ENCODE peak calls at places on chromosomes 2 and 18, in four cellular contexts. Y, K, C and T are unnamed samples.

GRCh38 chr2:182229288-182229687 is 197.5 kb downstream of the PDE1A start:
- DNase-seq in Y (peak), K (no peak), C (no peak), T (no peak)

GRCh38 chr2:136117909-136118818 is at the start of gene CXCR4:
- DNase-seq in K (peak), Y (peak), C (no peak), T (no peak)

GRCh38 chr2:168814046-168814445 is 11.6 kb downstream of the NOSTRIN start:
- DNase-seq in K (no peak), Y (peak), C (no peak), T (no peak)

GRCh38 chr2:126902859-126903258 is 4.2 kb downstream of the TEX51 start:
- DNase-seq in Y (no peak), C (no peak), K (no peak), T (no peak)

GRCh38 chr2:20496069-20496468 is 49.2 kb downstream of the RHOB start:
- DNase-seq in Y (peak), C (peak), K (peak), T (no peak)

GRCh38 chr2:232372231-232373208 is 6.0 kb upstream of the ALPP start:
- DNase-seq in K (no peak), Y (peak), C (no peak), T (no peak)

GRCh38 chr2:190533175-190533967 is 1.2 kb downstream of the NEMP2 start:
- DNase-seq in C (no peak), Y (no peak), K (no peak), T (no peak)

GRCh38 chr2:199136681-199137080 is 321.1 kb downstream of the SATB2 start:
- DNase-seq in Y (peak), C (peak), K (no peak), T (no peak)

GRCh38 chr18:64710105-64710861 is 561.4 kb upstream of the LINC00305 start:
- DNase-seq in Y (no peak), K (no peak), C (no peak), T (no peak)

GRCh38 chr18:62388855-62389760 is 64.0 kb downstream of the TNFRSF11A start:
- DNase-seq in C (no peak), Y (peak), K (no peak), T (no peak)

GRCh38 chr2:118185210-118186109 is 97.2 kb downstream of the INSIG2 start:
- DNase-seq in K (peak), C (no peak), Y (peak), T (no peak)

GRCh38 chr2:33121416-33121815 is 174.7 kb downstream of the LTBP1 start:
- DNase-seq in Y (no peak), K (no peak), C (no peak), T (no peak)

GRCh38 chr2:38057651-38058410 is 18.1 kb downstream of the CYP1B1 start:
- DNase-seq in Y (no peak), C (no peak), K (no peak), T (no peak)

GRCh38 chr18:78713064-78713463 is 266.6 kb upstream of the SALL3 start:
- DNase-seq in C (no peak), Y (no peak), K (no peak), T (no peak)

GRCh38 chr2:31381601-31382000 is 32.9 kb downstream of the XDH start:
- DNase-seq in C (no peak), Y (no peak), K (no peak), T (no peak)

GRCh38 chr18:50297621-50298442 is 10.3 kb upstream of the CXXC1 start:
- DNase-seq in K (peak), Y (peak), C (no peak), T (no peak)

GRCh38 chr2:104487381-104487780 is 366.5 kb upstream of the POU3F3 start:
- DNase-seq in Y (no peak), C (no peak), K (no peak), T (no peak)

GRCh38 chr2:138665932-138666331 is 114.3 kb downstream of the NXPH2 start:
- DNase-seq in Y (no peak), K (no peak), C (no peak), T (no peak)

GRCh38 chr2:203858176-203858575 is 9.4 kb upstream of the CTLA4 start:
- DNase-seq in K (no peak), Y (no peak), C (no peak), T (no peak)

GRCh38 chr18:24488824-24489493 is 28.5 kb downstream of the HRH4 start:
- DNase-seq in Y (peak), K (no peak), C (no peak), T (no peak)

GRCh38 chr18:39460136-39460535 is 1894.5 kb upstream of the CELF4 start:
- DNase-seq in Y (no peak), C (no peak), K (no peak), T (no peak)

GRCh38 chr2:133885847-133886246 is 317.6 kb upstream of the NCKAP5 start:
- DNase-seq in Y (peak), K (peak), C (no peak), T (peak)

GRCh38 chr2:126886201-126886905 is 12.3 kb upstream of the TEX51 start:
- DNase-seq in K (peak), Y (peak), C (no peak), T (peak)

GRCh38 chr2:217074576-217075224 is 214.8 kb upstream of the TNP1 start:
- DNase-seq in K (no peak), Y (peak), C (no peak), T (no peak)

GRCh38 chr2:239313251-239313650 is 87.6 kb downstream of the HDAC4 start:
- DNase-seq in Y (no peak), C (no peak), K (no peak), T (peak)

GRCh38 chr2:190802133-190802532 is 78.5 kb upstream of the GLS start:
- DNase-seq in C (no peak), Y (no peak), K (no peak), T (no peak)

GRCh38 chr18:55795101-55795669 is 207.2 kb upstream of the TCF4 start:
- DNase-seq in Y (no peak), C (no peak), K (no peak), T (no peak)

GRCh38 chr2:159228006-159228655 is 58.4 kb downstream of the WDSUB1 start:
- DNase-seq in C (peak), K (no peak), Y (no peak), T (peak)

GRCh38 chr2:30690126-30690561 is 117.1 kb downstream of the CAPN13 start:
- DNase-seq in C (no peak), K (no peak), Y (no peak), T (peak)

GRCh38 chr2:233371608-233372007 is 17.3 kb downstream of the DGKD start:
- DNase-seq in K (no peak), C (no peak), Y (no peak), T (no peak)

GRCh38 chr18:48607049-48607984 is 68.5 kb downstream of the CTIF start:
- DNase-seq in C (peak), K (peak), Y (peak), T (peak)
- TF ChIP-seq CTCF in C (peak), K (no peak), Y (no peak), T (no peak)

GRCh38 chr2:65113229-65113628 is 16.7 kb downstream of the RAB1A start:
- DNase-seq in Y (no peak), K (no peak), C (no peak), T (no peak)

GRCh38 chr2:65116645-65117044 is 13.3 kb downstream of the RAB1A start:
- DNase-seq in C (no peak), Y (no peak), K (no peak), T (no peak)

GRCh38 chr2:65112630-65113029 is 17.3 kb downstream of the RAB1A start:
- DNase-seq in C (no peak), Y (no peak), K (no peak), T (no peak)

GRCh38 chr2:65113816-65114215 is 16.1 kb downstream of the RAB1A start:
- DNase-seq in K (no peak), Y (no peak), C (no peak), T (no peak)

DNA sequence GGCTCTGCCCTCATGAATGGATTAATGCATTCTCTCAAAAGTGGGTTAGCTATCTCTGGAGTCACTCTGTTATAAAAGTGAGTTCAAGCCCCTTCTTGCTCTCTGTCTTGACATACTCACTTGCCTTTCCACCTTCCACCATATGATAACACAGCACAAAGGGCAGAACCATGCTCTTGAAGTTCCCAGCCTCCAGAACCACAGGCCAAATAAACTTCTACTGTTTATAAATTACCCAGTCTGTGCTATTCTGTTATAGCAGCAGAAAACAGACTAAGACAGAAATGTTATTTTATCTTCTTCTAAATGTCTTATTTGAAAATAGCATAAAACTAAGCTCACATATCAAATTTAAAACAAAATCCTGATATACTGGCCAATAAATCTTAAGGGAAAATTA is 15.0 kb downstream of the RAB1A start:
- DNase-seq in K (no peak), Y (no peak), C (no peak), T (no peak)
- TF ChIP-seq CTCF in K (no peak), Y (no peak), C (no peak), T (no peak)

GRCh38 chr2:18406219-18406618 is 154.2 kb downstream of the RDH14 start:
- DNase-seq in Y (no peak), C (no peak), K (no peak), T (no peak)

GRCh38 chr2:18402888-18403287 is 157.6 kb downstream of the RDH14 start:
- DNase-seq in Y (no peak), K (no peak), C (no peak), T (no peak)

GRCh38 chr2:18404141-18404540 is 156.3 kb downstream of the RDH14 start:
- DNase-seq in C (no peak), K (no peak), Y (no peak), T (no peak)

GRCh38 chr2:18401471-18401870 is 159.0 kb downstream of the RDH14 start:
- DNase-seq in C (no peak), K (no peak), Y (no peak), T (no peak)

DNA sequence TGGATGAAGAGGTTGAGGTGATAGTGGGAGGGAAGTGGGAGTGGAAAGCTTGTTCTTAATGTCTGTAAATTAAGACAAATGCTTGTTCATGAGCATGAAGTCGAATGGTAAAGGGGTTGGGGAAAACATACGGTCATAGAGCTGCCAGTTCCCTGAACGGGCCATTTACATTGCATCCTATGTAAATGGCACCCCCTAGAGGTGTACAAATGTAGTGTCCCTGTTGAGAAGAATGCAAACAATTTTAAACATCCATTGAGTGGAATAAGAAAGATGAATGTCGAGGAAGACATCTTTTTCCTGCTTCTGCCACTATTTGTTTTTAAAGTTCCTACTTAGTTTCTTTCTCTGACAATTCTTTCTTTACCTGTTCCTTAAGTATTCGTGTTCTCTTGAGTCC is 155.7 kb downstream of the RDH14 start:
- DNase-seq in Y (peak), K (no peak), C (no peak), T (no peak)
- TF ChIP-seq CTCF in Y (peak), K (no peak), C (peak), T (peak)

DNA sequence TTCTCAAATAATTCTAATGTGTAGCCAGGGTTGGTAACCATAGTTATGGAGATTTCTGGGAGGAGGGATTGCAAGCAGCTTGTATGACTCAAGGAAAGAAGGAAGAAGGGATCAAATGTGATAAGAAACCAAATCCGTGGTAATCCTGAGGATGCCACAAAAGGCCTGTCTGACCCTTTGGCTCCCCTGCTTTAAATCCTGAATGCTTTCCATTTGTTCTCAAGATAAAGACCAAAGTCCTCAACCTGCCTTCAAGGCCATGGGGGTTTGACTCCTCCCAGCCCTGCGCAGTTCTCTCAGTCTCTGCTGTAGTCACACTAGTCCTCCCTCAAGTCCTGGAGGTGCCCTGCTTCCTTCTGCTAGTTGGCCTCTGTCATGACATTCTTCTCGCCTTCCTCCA is 74.0 kb downstream of the SUMO1 start:
- DNase-seq in Y (no peak), C (no peak), K (no peak), T (no peak)
- TF ChIP-seq CTCF in Y (no peak), C (no peak), K (no peak), T (no peak)

GRCh38 chr2:231017250-231017636 is 20.1 kb upstream of the C2orf72 start:
- DNase-seq in K (no peak), C (no peak), Y (no peak), T (no peak)

GRCh38 chr2:231016576-231017249 is 20.6 kb upstream of the C2orf72 start:
- DNase-seq in Y (peak), K (no peak), C (no peak), T (no peak)

GRCh38 chr2:231013820-231014219 is 17.9 kb downstream of the SPATA3 start:
- DNase-seq in Y (no peak), K (no peak), C (no peak), T (no peak)

GRCh38 chr2:231015462-231015861 is 19.5 kb downstream of the SPATA3 start:
- DNase-seq in Y (no peak), C (no peak), K (no peak), T (no peak)

DNA sequence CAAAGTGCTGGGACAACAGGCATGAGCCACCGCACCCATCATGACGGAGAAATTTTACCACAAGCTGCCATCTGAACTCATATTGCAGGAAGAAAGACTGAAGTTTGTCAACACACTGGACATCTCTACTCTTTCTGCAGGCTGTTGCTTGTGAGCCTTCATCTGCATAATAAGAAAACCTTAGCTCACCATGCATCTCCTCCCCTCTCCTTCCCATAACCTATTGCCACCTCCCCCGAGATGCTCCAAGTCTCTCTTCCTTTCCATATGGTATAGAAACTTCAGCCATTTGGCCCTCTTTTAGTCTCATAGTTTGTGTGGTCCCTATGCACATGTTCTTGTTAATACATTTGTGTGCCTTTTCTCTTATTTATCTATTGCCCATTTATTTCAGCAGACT is 19.1 kb upstream of the C2orf72 start:
- DNase-seq in K (no peak), Y (no peak), C (no peak), T (no peak)
- TF ChIP-seq CTCF in K (no peak), Y (no peak), C (no peak), T (no peak)

GRCh38 chr2:238305965-238306679 is 14.2 kb upstream of the TRAF3IP1 start:
- DNase-seq in C (no peak), Y (no peak), K (no peak), T (no peak)
- TF ChIP-seq CTCF in C (no peak), Y (no peak), K (no peak), T (no peak)

DNA sequence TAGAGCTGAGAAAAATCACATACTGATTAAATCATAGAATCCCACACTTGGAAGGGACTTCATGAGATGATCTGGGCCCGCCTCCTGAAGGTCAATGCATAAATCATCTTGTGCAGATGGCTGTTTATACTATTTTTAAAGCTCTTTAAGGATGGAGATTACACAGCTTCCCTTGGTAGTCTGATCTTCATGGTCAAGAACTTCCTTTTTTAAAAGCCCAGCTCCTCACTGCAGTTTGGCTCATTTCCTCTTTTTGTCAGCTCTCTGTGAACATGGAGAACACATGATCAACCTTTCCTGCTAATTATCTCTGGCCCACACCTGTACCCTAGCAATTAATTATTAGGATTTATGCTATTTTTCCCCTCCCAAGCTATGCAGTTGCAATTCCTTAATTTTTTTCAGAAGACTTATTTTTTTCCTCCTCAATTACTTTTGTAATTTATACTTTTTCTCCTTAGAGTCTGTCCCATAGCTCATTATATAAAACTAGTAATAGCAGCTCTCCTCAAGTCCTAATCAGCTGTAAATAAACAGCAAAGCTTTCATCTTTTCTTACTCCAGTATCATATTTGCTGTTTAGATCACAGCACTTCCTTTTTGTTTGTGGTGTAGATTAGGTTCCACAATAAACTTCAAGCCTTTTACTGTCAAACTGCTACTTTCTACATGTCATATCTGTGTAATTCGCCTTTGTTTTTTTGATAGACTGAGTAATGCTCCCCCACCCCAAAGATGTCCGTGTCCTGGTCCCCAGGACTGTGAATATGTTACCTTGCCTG is 25.7 kb downstream of the GCG start:
- DNase-seq in C (no peak), Y (no peak), K (no peak), T (no peak)
- TF ChIP-seq CTCF in C (no peak), Y (no peak), K (no peak), T (no peak)

GRCh38 chr2:102522890-102523289 is 49.9 kb downstream of the SLC9A4 start:
- DNase-seq in K (no peak), Y (no peak), C (no peak), T (no peak)
- TF ChIP-seq CTCF in K (no peak), Y (no peak), C (no peak), T (no peak)

DNA sequence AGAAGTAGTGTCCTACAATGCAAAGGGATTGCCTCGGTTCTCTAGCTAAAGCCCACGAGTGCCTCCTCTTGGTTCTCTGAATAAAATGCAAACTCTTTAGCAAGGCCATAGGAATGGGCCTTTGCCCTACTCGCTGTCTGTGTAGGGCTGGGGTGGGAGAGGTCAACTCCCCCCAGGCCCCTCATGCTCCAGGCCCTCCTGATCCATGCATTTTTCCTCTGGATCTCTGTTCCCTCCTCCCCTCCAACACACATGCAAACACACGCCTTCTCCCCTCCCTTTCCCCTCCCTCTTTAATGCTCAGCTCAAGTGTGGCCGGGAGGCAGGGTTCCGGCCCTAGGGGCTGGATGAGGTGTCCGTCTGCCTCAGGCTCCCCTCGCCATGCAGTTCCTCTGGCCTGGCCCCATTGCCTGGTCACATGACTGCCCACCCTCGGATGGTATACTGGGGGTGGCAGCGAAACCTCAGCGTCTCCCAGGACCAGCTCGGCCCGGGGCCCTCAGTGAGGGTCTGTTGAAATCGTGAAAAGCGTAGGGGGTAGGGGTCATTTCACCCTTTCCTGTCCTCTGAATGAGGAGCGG is 14.9 kb upstream of the KLF11 start:
- DNase-seq in Y (no peak), K (no peak), C (no peak), T (no peak)
- TF ChIP-seq CTCF in Y (no peak), K (no peak), C (no peak), T (peak)

GRCh38 chr18:28108254-28108653 is 68.7 kb downstream of the CDH2 start:
- DNase-seq in C (no peak), K (no peak), Y (no peak), T (no peak)

GRCh38 chr18:28109781-28110460 is 67.0 kb downstream of the CDH2 start:
- DNase-seq in C (no peak), Y (peak), K (no peak), T (no peak)

GRCh38 chr18:28112056-28112470 is 64.9 kb downstream of the CDH2 start:
- DNase-seq in Y (peak), K (no peak), C (peak), T (no peak)

GRCh38 chr18:28110924-28111323 is 66.0 kb downstream of the CDH2 start:
- DNase-seq in C (no peak), K (no peak), Y (no peak), T (no peak)

DNA sequence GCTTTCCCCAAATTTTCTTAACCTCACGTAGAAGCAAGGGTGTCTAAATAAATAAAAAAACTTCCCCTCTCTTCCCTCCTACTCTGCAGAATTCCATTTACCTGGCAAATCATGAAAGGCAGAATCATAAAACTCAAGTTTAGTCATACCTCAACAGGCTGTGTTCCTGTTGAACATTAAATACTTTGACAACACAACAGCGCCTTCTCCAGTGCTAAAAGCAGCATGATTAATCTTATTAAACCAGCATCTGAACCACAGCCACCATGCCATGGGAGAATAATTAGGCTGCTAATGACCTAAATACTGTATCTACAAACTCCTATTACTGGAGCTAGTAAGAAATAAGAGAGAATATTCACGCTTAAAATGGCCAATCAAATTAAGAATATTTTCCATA is 68.1 kb downstream of the CDH2 start:
- DNase-seq in C (no peak), K (no peak), Y (peak), T (no peak)
- TF ChIP-seq CTCF in C (no peak), K (no peak), Y (no peak), T (no peak)